ENCODE peak calls at places on chromosome 12, in ten cellular contexts. Z, R, K, N, M, V, W, O, I and U are unnamed samples. For H3K4me1 and H3K9me3, the result is how much of the 10 kb centered on the place peaks cover.

GRCh38 chr12:26767116-26767515 is 65.9 kb downstream of the ITPR2 start:
- DNase-seq in Z (no peak), R (no peak), K (no peak), N (no peak), M (no peak), V (no peak), W (no peak), O (no peak), I (no peak), U (no peak)

GRCh38 chr12:121060149-121061001 is 21.3 kb upstream of the OASL start:
- DNase-seq in Z (peak), R (peak), K (peak), N (no peak), M (peak), V (peak), W (no peak), O (peak), I (no peak), U (peak)

GRCh38 chr12:62813031-62813829 is 121.7 kb downstream of the PPM1H start:
- DNase-seq in Z (peak), R (peak), K (peak), N (peak), M (peak), V (peak), W (peak), O (no peak), I (peak), U (no peak)

GRCh38 chr12:56321027-56321426 is 5.2 kb upstream of the CNPY2 start:
- DNase-seq in Z (no peak), R (peak), K (no peak), N (no peak), M (peak), V (no peak), W (no peak), O (peak), I (no peak), U (no peak)

GRCh38 chr12:100141666-100141997 is 1.0 kb downstream of the BLTP3B start:
- DNase-seq in Z (no peak), R (peak), K (no peak), N (no peak), M (no peak), V (no peak), W (peak), O (peak), I (no peak), U (no peak)

GRCh38 chr12:6534158-6534913 is at the start of gene GAPDH:
- DNase-seq in Z (peak), R (peak), K (peak), N (no peak), M (peak), V (peak), W (peak), O (peak), I (peak), U (peak)

GRCh38 chr12:21881950-21882349 is 59.3 kb downstream of the ABCC9 start:
- DNase-seq in Z (peak), R (no peak), K (peak), N (no peak), M (no peak), V (no peak), W (no peak), O (no peak), I (no peak), U (no peak)

GRCh38 chr12:52254180-52254964 is 20.1 kb upstream of the KRT86 start:
- DNase-seq in Z (no peak), R (no peak), K (no peak), N (no peak), M (no peak), V (peak), W (peak), O (peak), I (no peak), U (no peak)

GRCh38 chr12:26205946-26206345 is 10.6 kb downstream of the SSPN start:
- DNase-seq in Z (no peak), R (no peak), K (no peak), N (no peak), M (no peak), V (no peak), W (no peak), O (no peak), I (no peak), U (no peak)

GRCh38 chr12:24909667-24910066 is 39.2 kb downstream of the BCAT1 start:
- DNase-seq in Z (peak), R (peak), K (peak), N (peak), M (no peak), V (no peak), W (peak), O (no peak), I (peak), U (no peak)

GRCh38 chr12:12466157-12466556 is 96.5 kb downstream of the DUSP16 start:
- DNase-seq in Z (no peak), R (no peak), K (no peak), N (no peak), M (no peak), V (no peak), W (no peak), O (no peak), I (no peak), U (peak)

GRCh38 chr12:56296207-56296785 is 3.8 kb downstream of the CS start:
- DNase-seq in Z (no peak), R (no peak), K (no peak), N (no peak), M (no peak), V (no peak), W (no peak), O (no peak), I (no peak), U (no peak)

GRCh38 chr12:3077572-3078081 is 448 bp downstream of the TSPAN9 start:
- DNase-seq in Z (peak), R (peak), K (peak), N (no peak), M (no peak), V (no peak), W (no peak), O (no peak), I (no peak), U (no peak)

GRCh38 chr12:72207094-72207493 is 65.1 kb upstream of the TRHDE start:
- DNase-seq in Z (no peak), R (peak), K (no peak), N (no peak), M (no peak), V (no peak), W (no peak), O (no peak), I (no peak), U (no peak)

GRCh38 chr12:19539836-19540235 is 100.5 kb downstream of the AEBP2 start:
- DNase-seq in Z (no peak), R (no peak), K (no peak), N (no peak), M (no peak), V (no peak), W (no peak), O (no peak), I (no peak), U (no peak)

GRCh38 chr12:131831021-131831571 is 2.9 kb downstream of the MMP17 start:
- DNase-seq in Z (peak), R (peak), K (no peak), N (no peak), M (peak), V (no peak), W (peak), O (peak), I (peak), U (no peak)

GRCh38 chr12:75738486-75738885 is 227.1 kb upstream of the KRR1 start:
- DNase-seq in Z (no peak), R (no peak), K (no peak), N (no peak), M (no peak), V (no peak), W (no peak), O (no peak), I (no peak), U (no peak)

GRCh38 chr12:45290218-45290609 is 74.3 kb downstream of the ANO6 start:
- DNase-seq in Z (no peak), R (peak), K (no peak), N (no peak), M (no peak), V (no peak), W (peak), O (peak), I (no peak), U (no peak)

GRCh38 chr12:105741786-105742566 is 396.8 kb downstream of the NUAK1 start:
- DNase-seq in Z (peak), R (peak), K (no peak), N (peak), M (no peak), V (no peak), W (peak), O (peak), I (peak), U (no peak)

GRCh38 chr12:6961278-6961694 is 9.2 kb downstream of the PHB2 start:
- DNase-seq in Z (peak), R (no peak), K (peak), N (no peak), M (peak), V (no peak), W (peak), O (no peak), I (peak), U (peak)

GRCh38 chr12:107152331-107152730 is 59.0 kb upstream of the CRY1 start:
- DNase-seq in Z (no peak), R (no peak), K (no peak), N (no peak), M (no peak), V (no peak), W (no peak), O (no peak), I (no peak), U (no peak)

GRCh38 chr12:123149828-123150272 is 1.0 kb downstream of the PITPNM2 start:
- DNase-seq in Z (no peak), R (no peak), K (no peak), N (no peak), M (no peak), V (peak), W (no peak), O (no peak), I (no peak), U (no peak)

GRCh38 chr12:122851820-122852219 is 16.6 kb downstream of the HIP1R start:
- DNase-seq in Z (no peak), R (peak), K (no peak), N (no peak), M (no peak), V (no peak), W (peak), O (peak), I (no peak), U (no peak)

GRCh38 chr12:57116580-57117281 is 5.6 kb upstream of the STAT6 start:
- DNase-seq in Z (no peak), R (no peak), K (no peak), N (no peak), M (no peak), V (no peak), W (no peak), O (no peak), I (no peak), U (no peak)

GRCh38 chr12:132596016-132596415 is 14.4 kb downstream of the LRCOL1 start:
- DNase-seq in Z (peak), R (peak), K (no peak), N (no peak), M (no peak), V (no peak), W (no peak), O (peak), I (no peak), U (peak)

GRCh38 chr12:123063535-123063934 is 83.1 kb downstream of the ARL6IP4 start:
- DNase-seq in Z (no peak), R (peak), K (no peak), N (no peak), M (no peak), V (peak), W (no peak), O (peak), I (peak), U (no peak)

GRCh38 chr12:52082026-52082667 is 2.6 kb downstream of the SMIM41 start:
- DNase-seq in Z (peak), R (peak), K (no peak), N (no peak), M (no peak), V (no peak), W (no peak), O (no peak), I (no peak), U (no peak)

DNA sequence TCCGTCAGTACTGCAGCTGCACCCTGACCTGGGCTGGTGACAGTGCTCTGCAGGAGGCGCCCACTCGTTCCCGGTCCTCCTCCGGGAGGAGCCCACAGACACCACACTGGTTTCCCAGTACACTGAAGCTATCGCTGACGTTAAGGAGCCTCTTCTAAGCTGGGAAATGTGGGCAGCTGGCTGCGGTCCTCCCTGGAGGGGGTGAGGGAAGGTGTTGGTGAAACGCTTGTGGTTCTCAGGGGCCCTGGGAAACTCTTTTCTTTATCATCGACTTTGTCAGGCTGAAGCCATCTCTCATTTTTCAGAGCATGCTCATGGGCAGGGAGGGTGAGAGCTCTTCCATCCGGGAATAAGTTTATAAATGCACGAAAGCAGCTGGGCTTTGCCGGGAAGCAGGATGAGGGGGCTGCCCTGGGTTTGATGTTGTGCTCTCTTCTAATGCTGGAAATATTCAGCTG is 176.0 kb downstream of the CHST11 start:
- DNase-seq in Z (no peak), R (peak), K (no peak), N (no peak), M (no peak), V (no peak), W (no peak), O (no peak), I (no peak), U (no peak)
- H3K4me3 ChIP-seq in Z (no peak), R (no peak), K (no peak), N (no peak), M (no peak), V (no peak), W (no peak), O (no peak), I (no peak), U (no peak)

DNA sequence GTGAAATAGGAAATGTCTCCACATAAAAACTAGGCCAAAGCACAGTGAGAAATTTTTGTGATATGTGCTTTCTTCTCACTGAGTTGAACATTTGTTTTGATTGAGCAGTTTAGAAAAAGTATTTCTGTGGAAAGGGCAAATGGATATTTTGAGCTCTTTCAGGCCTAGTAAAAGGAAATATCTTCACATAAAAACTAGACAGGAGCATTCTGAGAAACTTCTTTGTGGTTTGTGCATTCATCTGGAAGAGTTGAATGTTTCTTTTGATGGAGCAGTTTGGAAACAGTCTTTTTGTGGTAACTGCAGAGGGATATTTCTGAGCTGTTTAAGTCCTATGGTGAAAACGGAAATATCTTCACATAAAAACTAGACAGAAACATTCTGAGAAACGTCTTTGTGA is 582.7 kb upstream of the ALG10B start:
- DNase-seq in Z (no peak), R (no peak), K (no peak), N (no peak), M (no peak), V (no peak), W (no peak), O (no peak), I (no peak), U (no peak)
- H3K4me1 ChIP-seq in Z (under half), R (under half), K (under half), N (under half), M (under half), V (under half), W (under half), O (under half), I (under half), U (under half)

DNA sequence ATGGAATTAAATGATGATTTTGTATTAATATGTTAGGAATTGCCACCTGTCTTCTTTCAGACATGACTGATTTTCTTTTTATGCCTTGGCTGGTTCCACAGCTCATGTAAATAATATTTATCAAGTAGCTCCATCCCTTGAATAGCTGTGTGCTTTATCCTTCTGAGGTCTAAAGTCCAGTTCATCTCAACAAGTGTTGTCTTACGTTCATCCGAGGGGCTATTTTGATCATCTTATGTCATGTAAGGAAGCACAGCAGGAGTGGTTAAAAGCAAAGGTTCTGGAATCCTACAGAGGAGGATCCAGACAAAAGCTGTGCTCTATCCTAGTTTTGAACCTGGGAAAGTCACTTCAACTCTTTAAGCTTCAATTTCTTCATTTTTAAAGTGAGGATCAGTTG is 123.7 kb upstream of the ATP2B1 start:
- DNase-seq in Z (no peak), R (no peak), K (no peak), N (no peak), M (no peak), V (no peak), W (no peak), O (no peak), I (no peak), U (no peak)
- H3K9me3 ChIP-seq in Z (under half), R (under half), K (under half), N (under half), M (under half), V (under half), W (under half), O (under half), I (under half), U (under half)

GRCh38 chr12:125183187-125184067 is 118.2 kb downstream of the AACS start:
- DNase-seq in Z (peak), R (peak), K (peak), N (no peak), M (peak), V (peak), W (peak), O (peak), I (peak), U (peak)
- H3K4me3 ChIP-seq in Z (no peak), R (no peak), K (no peak), N (peak), M (no peak), V (no peak), W (no peak), O (no peak), I (no peak), U (no peak)

GRCh38 chr12:84376320-84376719 is 536.3 kb downstream of the SLC6A15 start:
- DNase-seq in Z (no peak), R (peak), K (no peak), N (no peak), M (no peak), V (no peak), W (no peak), O (no peak), I (no peak), U (no peak)

DNA sequence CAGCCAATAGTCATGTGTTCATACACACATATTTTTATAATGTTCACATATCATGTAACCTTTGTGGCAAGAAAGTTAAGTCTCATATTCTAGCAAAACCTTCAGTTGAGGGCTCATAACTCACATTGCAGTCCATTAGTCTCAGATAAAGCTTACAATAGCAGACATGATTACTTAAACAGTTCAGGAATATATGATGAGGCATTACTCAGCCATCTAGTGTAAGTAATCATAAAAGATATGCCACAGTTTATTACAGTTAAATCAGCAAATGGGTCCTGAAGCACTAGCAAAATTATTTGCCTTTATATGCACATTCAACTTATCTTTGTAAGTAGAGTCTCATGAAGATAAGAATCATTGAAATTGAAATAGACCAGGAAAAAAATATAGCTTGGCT is 537.1 kb downstream of the SLC6A15 start:
- DNase-seq in Z (no peak), R (peak), K (no peak), N (no peak), M (no peak), V (no peak), W (no peak), O (peak), I (no peak), U (no peak)
- H3K4me1 ChIP-seq in Z (under half), R (under half), K (under half), N (under half), M (under half), V (under half), W (under half), O (under half), I (under half), U (under half)

DNA sequence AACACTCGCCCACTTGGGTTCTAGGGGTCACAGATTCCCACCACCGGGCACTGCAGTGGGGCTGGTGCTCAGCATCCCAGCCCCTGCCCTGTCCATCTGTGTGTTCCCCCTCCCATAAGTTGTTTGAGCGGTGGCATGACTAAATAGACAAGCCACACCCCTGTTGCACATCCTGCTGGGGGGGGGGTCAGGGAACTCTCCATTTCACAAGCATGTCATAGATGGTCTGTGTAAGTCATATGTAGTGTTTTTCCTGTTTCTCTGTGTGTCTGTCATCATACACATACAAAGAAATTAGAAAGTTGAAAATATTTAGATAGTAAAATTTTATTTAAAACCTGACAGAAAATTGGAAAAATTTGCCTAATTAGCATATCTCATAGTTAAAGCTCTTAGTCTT is 270.2 kb downstream of the IPO8 start:
- DNase-seq in Z (no peak), R (no peak), K (no peak), N (no peak), M (no peak), V (no peak), W (no peak), O (no peak), I (no peak), U (no peak)
- H3K9me3 ChIP-seq in Z (under half), R (under half), K (under half), N (under half), M (under half), V (under half), W (under half), O (under half), I (under half), U (under half)

GRCh38 chr12:1593232-1594044 is 943 bp downstream of the FBXL14 start:
- DNase-seq in Z (no peak), R (no peak), K (peak), N (no peak), M (peak), V (no peak), W (peak), O (peak), I (peak), U (peak)

GRCh38 chr12:1592444-1593231 is 1.7 kb downstream of the FBXL14 start:
- DNase-seq in Z (peak), R (peak), K (peak), N (no peak), M (peak), V (no peak), W (peak), O (peak), I (peak), U (peak)

GRCh38 chr12:1590083-1590979 is 4.0 kb downstream of the FBXL14 start:
- DNase-seq in Z (peak), R (peak), K (no peak), N (no peak), M (no peak), V (no peak), W (peak), O (no peak), I (no peak), U (no peak)

GRCh38 chr12:1591543-1591942 is 2.8 kb downstream of the FBXL14 start:
- DNase-seq in Z (no peak), R (no peak), K (no peak), N (no peak), M (no peak), V (no peak), W (no peak), O (no peak), I (no peak), U (no peak)

DNA sequence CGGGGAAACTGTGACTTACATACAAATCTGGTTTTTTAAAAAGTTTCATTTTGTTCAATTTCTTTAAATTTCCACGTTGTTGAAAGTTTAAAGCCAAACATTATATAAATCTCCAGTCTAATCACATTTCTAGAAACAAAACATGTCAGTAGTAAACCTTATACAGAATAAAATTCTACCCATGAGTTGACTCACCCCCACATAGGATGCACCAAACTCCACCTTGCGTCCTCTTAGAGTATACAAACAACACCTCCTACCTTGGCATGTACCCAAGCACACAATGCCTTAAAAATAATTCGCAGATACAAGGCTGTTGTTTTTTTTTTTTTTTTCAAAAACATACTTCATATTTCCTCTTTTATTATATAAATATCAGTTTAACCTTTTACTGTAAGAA is 3.4 kb downstream of the FBXL14 start:
- DNase-seq in Z (no peak), R (no peak), K (no peak), N (no peak), M (no peak), V (peak), W (peak), O (peak), I (no peak), U (peak)
- H3K4me3 ChIP-seq in Z (peak), R (peak), K (no peak), N (peak), M (no peak), V (peak), W (no peak), O (peak), I (peak), U (peak)